ENCODE peak calls at places on chromosomes 13 and 19, in five cellular contexts. One of them, this sample, is unnamed.
A peak's percentile ranks its signal among the peaks of the same experiment; 100 is the strongest.

GRCh38 chr13:72555601-72556000 is 171.8 kb downstream of the MZT1 start:
- DNase-seq in ELR: no peak
- DNase-seq in NCI-H2029: no peak
- DNase-seq in NCI-H1105 treated with DMSO at 0.1 percent for 48 hours: no peak
- DNase-seq in NCI-H1694: no peak
- DNase-seq in this sample: no peak

GRCh38 chr13:35723820-35724219 is 247.3 kb upstream of the MAB21L1 start:
- DNase-seq in NCI-H2029: no peak
- DNase-seq in ELR: peak; percentile 73
- DNase-seq in NCI-H1694: no peak
- DNase-seq in NCI-H1105 treated with DMSO at 0.1 percent for 48 hours: no peak
- DNase-seq in this sample: no peak

GRCh38 chr19:28972144-28972543 is 240.8 kb downstream of the UQCRFS1 start:
- DNase-seq in NCI-H1694: no peak
- DNase-seq in NCI-H1105 treated with DMSO at 0.1 percent for 48 hours: no peak
- DNase-seq in ELR: no peak
- DNase-seq in NCI-H2029: no peak
- DNase-seq in this sample: no peak

GRCh38 chr19:48480151-48480475 is 10.9 kb downstream of the CYTH2 start:
- DNase-seq in ELR: no peak
- DNase-seq in NCI-H1694: no peak
- DNase-seq in NCI-H2029: no peak
- DNase-seq in NCI-H1105 treated with DMSO at 0.1 percent for 48 hours: peak; percentile 36
- DNase-seq in this sample: no peak

GRCh38 chr13:114339779-114340534 is 25.7 kb downstream of the CHAMP1 start:
- DNase-seq in ELR: peak; percentile 68
- DNase-seq in NCI-H1105 treated with DMSO at 0.1 percent for 48 hours: peak; percentile 79
- DNase-seq in NCI-H1694: peak; percentile 69
- DNase-seq in NCI-H2029: peak; percentile 50
- DNase-seq in this sample: peak; percentile 8

GRCh38 chr19:41421314-41421713 is 5.9 kb downstream of the B3GNT8 start:
- DNase-seq in ELR: no peak
- DNase-seq in NCI-H1694: no peak
- DNase-seq in NCI-H2029: peak; percentile 86
- DNase-seq in NCI-H1105 treated with DMSO at 0.1 percent for 48 hours: peak; percentile 78
- DNase-seq in this sample: no peak

GRCh38 chr13:95485518-95486144 is 66.9 kb upstream of the CLDN10 start:
- DNase-seq in ELR: no peak
- DNase-seq in NCI-H2029: no peak
- DNase-seq in NCI-H1694: no peak
- DNase-seq in NCI-H1105 treated with DMSO at 0.1 percent for 48 hours: no peak
- DNase-seq in this sample: no peak

GRCh38 chr13:66415444-66415843 is 814.7 kb downstream of the PCDH9 start:
- DNase-seq in ELR: no peak
- DNase-seq in NCI-H2029: no peak
- DNase-seq in NCI-H1694: no peak
- DNase-seq in NCI-H1105 treated with DMSO at 0.1 percent for 48 hours: no peak
- DNase-seq in this sample: peak; percentile 15

GRCh38 chr19:38288127-38288855 is 15.8 kb upstream of the C19orf33 start:
- DNase-seq in ELR: no peak
- DNase-seq in NCI-H1105 treated with DMSO at 0.1 percent for 48 hours: no peak
- DNase-seq in NCI-H2029: no peak
- DNase-seq in NCI-H1694: no peak
- DNase-seq in this sample: no peak

GRCh38 chr13:107554355-107554905 is 660.9 kb downstream of the LIG4 start:
- DNase-seq in NCI-H2029: peak; percentile 41
- DNase-seq in NCI-H1105 treated with DMSO at 0.1 percent for 48 hours: peak; percentile 37
- DNase-seq in NCI-H1694: no peak
- DNase-seq in ELR: no peak
- DNase-seq in this sample: no peak

GRCh38 chr19:42111811-42112210 is 20.4 kb downstream of the POU2F2 start:
- DNase-seq in NCI-H1105 treated with DMSO at 0.1 percent for 48 hours: no peak
- DNase-seq in NCI-H1694: no peak
- DNase-seq in ELR: peak; percentile 84
- DNase-seq in NCI-H2029: no peak
- DNase-seq in this sample: no peak

GRCh38 chr19:42076375-42076944 is 494 bp downstream of the ZNF574 start:
- DNase-seq in NCI-H1105 treated with DMSO at 0.1 percent for 48 hours: no peak
- DNase-seq in ELR: no peak
- DNase-seq in NCI-H1694: no peak
- DNase-seq in NCI-H2029: no peak
- DNase-seq in this sample: no peak

GRCh38 chr13:108895220-108895704 is 265.9 kb downstream of the MYO16 start:
- DNase-seq in NCI-H1105 treated with DMSO at 0.1 percent for 48 hours: peak; percentile 81
- DNase-seq in NCI-H2029: peak; percentile 59
- DNase-seq in NCI-H1694: peak; percentile 86
- DNase-seq in ELR: peak; percentile 75
- DNase-seq in this sample: no peak

GRCh38 chr13:42393573-42394360 is 121.8 kb downstream of the AKAP11 start:
- DNase-seq in NCI-H1105 treated with DMSO at 0.1 percent for 48 hours: no peak
- DNase-seq in ELR: no peak
- DNase-seq in NCI-H1694: no peak
- DNase-seq in NCI-H2029: no peak
- DNase-seq in this sample: no peak

GRCh38 chr13:110062777-110063442 is 244.0 kb downstream of the COL4A1 start:
- DNase-seq in NCI-H1694: no peak
- DNase-seq in ELR: no peak
- DNase-seq in NCI-H2029: no peak
- DNase-seq in NCI-H1105 treated with DMSO at 0.1 percent for 48 hours: no peak
- DNase-seq in this sample: no peak

This sample was measured in DMS 273 treated with DMSO at 0.1 percent for 48 hours.